ENCODE peak calls at places on chromosomes 4 and X, in six cellular contexts. One of them, this sample, is unnamed.

GRCh38 chr4:48727666-48728459 is 52.2 kb downstream of the FRYL start:
- DNase-seq in tibial artery: no peak
- DNase-seq in neuronal stem cell: no peak
- DNase-seq in HepG2: no peak
- DNase-seq in upper lobe of right lung: no peak
- DNase-seq in iPS DF 6.9: no peak
- DNase-seq in this sample: no peak

GRCh38 chr4:123488916-123489315 is 92.3 kb downstream of the SPRY1 start:
- DNase-seq in upper lobe of right lung: no peak
- DNase-seq in tibial artery: no peak
- DNase-seq in HepG2: peak
- DNase-seq in iPS DF 6.9: no peak
- DNase-seq in neuronal stem cell: no peak
- DNase-seq in this sample: no peak

GRCh38 chr4:70183168-70183939 is 12.2 kb upstream of the ODAM start:
- DNase-seq in HepG2: peak
- DNase-seq in iPS DF 6.9: peak
- DNase-seq in upper lobe of right lung: no peak
- DNase-seq in neuronal stem cell: peak
- DNase-seq in tibial artery: no peak
- DNase-seq in this sample: peak

GRCh38 chrX:53089224-53089842 is 4.6 kb upstream of the KANTR start:
- DNase-seq in tibial artery: no peak
- DNase-seq in upper lobe of right lung: no peak
- DNase-seq in HepG2: no peak
- DNase-seq in iPS DF 6.9: no peak
- DNase-seq in neuronal stem cell: no peak
- DNase-seq in this sample: peak

GRCh38 chrX:87571965-87572364 is 54.4 kb downstream of the KLHL4 start:
- DNase-seq in tibial artery: no peak
- DNase-seq in upper lobe of right lung: no peak
- DNase-seq in HepG2: no peak
- DNase-seq in iPS DF 6.9: no peak
- DNase-seq in neuronal stem cell: no peak
- DNase-seq in this sample: no peak

GRCh38 chr4:22434895-22435294 is 81.0 kb downstream of the ADGRA3 start:
- DNase-seq in iPS DF 6.9: peak
- DNase-seq in HepG2: peak
- DNase-seq in neuronal stem cell: peak
- DNase-seq in upper lobe of right lung: no peak
- DNase-seq in tibial artery: no peak
- DNase-seq in this sample: peak

GRCh38 chr4:147799986-147800555 is 68.2 kb downstream of the ARHGAP10 start:
- DNase-seq in iPS DF 6.9: no peak
- DNase-seq in HepG2: no peak
- DNase-seq in tibial artery: no peak
- DNase-seq in upper lobe of right lung: no peak
- DNase-seq in neuronal stem cell: no peak
- DNase-seq in this sample: no peak

GRCh38 chr4:85861064-85861767 is 386.3 kb downstream of the ARHGAP24 start:
- DNase-seq in tibial artery: no peak
- DNase-seq in upper lobe of right lung: no peak
- DNase-seq in neuronal stem cell: no peak
- DNase-seq in HepG2: no peak
- DNase-seq in iPS DF 6.9: no peak
- DNase-seq in this sample: no peak

GRCh38 chr4:183362916-183363542 is 40.8 kb upstream of the CLDN24 start:
- DNase-seq in upper lobe of right lung: no peak
- DNase-seq in HepG2: peak
- DNase-seq in neuronal stem cell: no peak
- DNase-seq in iPS DF 6.9: no peak
- DNase-seq in tibial artery: no peak
- DNase-seq in this sample: no peak

GRCh38 chr4:15003441-15003890 is 1.2 kb downstream of the CPEB2 start:
- DNase-seq in neuronal stem cell: peak
- DNase-seq in HepG2: no peak
- DNase-seq in upper lobe of right lung: peak
- DNase-seq in tibial artery: peak
- DNase-seq in iPS DF 6.9: no peak
- DNase-seq in this sample: peak

GRCh38 chr4:105158837-105159236 is 12.2 kb downstream of the TET2 start:
- DNase-seq in tibial artery: no peak
- DNase-seq in iPS DF 6.9: no peak
- DNase-seq in neuronal stem cell: no peak
- DNase-seq in upper lobe of right lung: peak
- DNase-seq in HepG2: peak
- DNase-seq in this sample: no peak

GRCh38 chrX:9747644-9748043 is 18.0 kb downstream of the GPR143 start:
- DNase-seq in HepG2: no peak
- DNase-seq in iPS DF 6.9: no peak
- DNase-seq in tibial artery: no peak
- DNase-seq in upper lobe of right lung: no peak
- DNase-seq in neuronal stem cell: no peak
- DNase-seq in this sample: no peak

GRCh38 chr4:53706422-53707032 is 115.2 kb upstream of the LNX1 start:
- DNase-seq in iPS DF 6.9: peak
- DNase-seq in upper lobe of right lung: no peak
- DNase-seq in neuronal stem cell: peak
- DNase-seq in tibial artery: no peak
- DNase-seq in HepG2: peak
- DNase-seq in this sample: no peak

GRCh38 chrX:63855896-63856295 is 70.9 kb upstream of the ARHGEF9 start:
- DNase-seq in upper lobe of right lung: no peak
- DNase-seq in iPS DF 6.9: no peak
- DNase-seq in tibial artery: no peak
- DNase-seq in neuronal stem cell: no peak
- DNase-seq in HepG2: no peak
- DNase-seq in this sample: no peak

GRCh38 chrX:40380649-40381488 is 199.9 kb upstream of the ATP6AP2 start:
- DNase-seq in tibial artery: no peak
- DNase-seq in upper lobe of right lung: no peak
- DNase-seq in HepG2: no peak
- DNase-seq in neuronal stem cell: no peak
- DNase-seq in iPS DF 6.9: no peak
- DNase-seq in this sample: peak

GRCh38 chrX:17033225-17033624 is 86.8 kb downstream of the REPS2 start:
- DNase-seq in iPS DF 6.9: no peak
- DNase-seq in HepG2: no peak
- DNase-seq in tibial artery: no peak
- DNase-seq in upper lobe of right lung: no peak
- DNase-seq in neuronal stem cell: no peak
- DNase-seq in this sample: no peak

GRCh38 chr4:74181225-74181624 is 23.3 kb downstream of the MTHFD2L start:
- DNase-seq in HepG2: no peak
- DNase-seq in iPS DF 6.9: no peak
- DNase-seq in tibial artery: no peak
- DNase-seq in upper lobe of right lung: no peak
- DNase-seq in neuronal stem cell: no peak
- DNase-seq in this sample: no peak

DNA sequence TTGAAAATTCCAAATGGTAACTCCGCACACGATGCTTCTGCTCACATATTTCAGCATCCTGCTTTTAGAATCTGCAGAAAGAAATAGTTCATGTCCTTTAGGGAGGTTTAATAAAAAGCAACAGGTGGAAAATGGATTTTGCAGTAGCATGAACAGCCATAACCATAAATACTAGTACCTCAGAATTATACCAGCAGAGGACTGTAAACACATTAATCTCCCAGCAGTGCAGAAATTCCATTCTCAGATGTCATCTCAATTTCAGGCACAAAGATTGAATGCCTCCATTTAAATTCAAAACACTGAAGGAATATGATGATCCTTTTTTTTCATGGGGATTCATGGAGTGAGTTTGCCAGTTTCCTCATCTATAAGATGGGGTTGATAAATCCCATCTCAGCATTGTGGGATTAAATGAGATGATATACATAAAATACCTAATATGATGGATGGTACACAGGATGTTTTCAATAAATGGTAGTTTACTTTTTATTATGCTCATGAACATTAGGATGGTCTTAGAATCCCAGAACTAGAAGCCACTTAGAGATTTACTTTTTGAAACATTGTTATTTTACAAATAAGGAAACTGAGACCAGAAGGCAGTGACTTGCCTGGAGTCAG is 578 bp upstream of the LIMCH1 start:
- DNase-seq in iPS DF 6.9: no peak
- DNase-seq in neuronal stem cell: no peak
- DNase-seq in upper lobe of right lung: no peak
- DNase-seq in tibial artery: no peak
- DNase-seq in HepG2: no peak
- DNase-seq in this sample: no peak
- H3K27ac ChIP-seq in iPS DF 6.9: no peak
- H3K27ac ChIP-seq in neuronal stem cell: no peak
- H3K27ac ChIP-seq in upper lobe of right lung: peak
- H3K27ac ChIP-seq in tibial artery: peak
- H3K27ac ChIP-seq in HepG2: no peak
- H3K27ac ChIP-seq in this sample: no peak

DNA sequence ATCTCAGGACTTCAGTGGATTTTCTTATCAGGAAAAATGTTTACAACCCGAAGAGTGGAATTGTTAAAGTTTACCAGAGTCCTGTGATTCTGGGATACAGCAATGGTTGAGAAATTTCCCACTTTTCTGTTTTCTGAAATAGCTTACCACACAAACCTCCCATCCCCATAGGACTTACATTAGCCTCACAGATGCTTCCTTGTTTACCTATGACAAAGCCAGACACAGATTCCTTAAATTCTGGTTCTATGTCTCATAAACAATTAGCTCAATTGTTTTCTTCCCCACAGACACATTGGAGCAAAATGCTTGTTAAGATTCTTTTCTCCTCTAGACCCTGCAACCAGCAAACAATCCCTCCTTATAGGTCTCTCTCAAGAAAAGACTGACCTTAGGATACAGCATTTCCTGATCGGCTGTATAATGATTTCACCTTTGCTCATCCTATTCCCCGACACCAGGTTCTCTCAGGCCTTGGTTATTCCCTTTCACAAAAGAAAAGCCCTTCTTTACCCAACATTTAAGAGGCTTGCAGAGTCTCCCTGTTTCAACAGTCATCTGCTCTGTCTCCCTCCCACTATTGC is 886.2 kb downstream of the ARAP2 start:
- DNase-seq in HepG2: no peak
- DNase-seq in iPS DF 6.9: no peak
- DNase-seq in tibial artery: no peak
- DNase-seq in upper lobe of right lung: no peak
- DNase-seq in neuronal stem cell: no peak
- DNase-seq in this sample: no peak
- H3K27ac ChIP-seq in HepG2: no peak
- H3K27ac ChIP-seq in iPS DF 6.9: no peak
- H3K27ac ChIP-seq in tibial artery: no peak
- H3K27ac ChIP-seq in upper lobe of right lung: no peak
- H3K27ac ChIP-seq in neuronal stem cell: no peak
- H3K27ac ChIP-seq in this sample: no peak

GRCh38 chr4:4666187-4666586 is 124.3 kb upstream of the STX18 start:
- DNase-seq in iPS DF 6.9: no peak
- DNase-seq in neuronal stem cell: no peak
- DNase-seq in HepG2: no peak
- DNase-seq in tibial artery: no peak
- DNase-seq in upper lobe of right lung: no peak
- DNase-seq in this sample: no peak

GRCh38 chr4:4664234-4664633 is 122.4 kb upstream of the STX18 start:
- DNase-seq in iPS DF 6.9: no peak
- DNase-seq in upper lobe of right lung: no peak
- DNase-seq in neuronal stem cell: no peak
- DNase-seq in HepG2: no peak
- DNase-seq in tibial artery: no peak
- DNase-seq in this sample: no peak

GRCh38 chr4:4668355-4669210 is 126.7 kb upstream of the STX18 start:
- DNase-seq in HepG2: no peak
- DNase-seq in iPS DF 6.9: no peak
- DNase-seq in neuronal stem cell: no peak
- DNase-seq in upper lobe of right lung: no peak
- DNase-seq in tibial artery: no peak
- DNase-seq in this sample: no peak

GRCh38 chr4:4667643-4668081 is 125.8 kb upstream of the STX18 start:
- DNase-seq in HepG2: no peak
- DNase-seq in neuronal stem cell: peak
- DNase-seq in iPS DF 6.9: peak
- DNase-seq in tibial artery: no peak
- DNase-seq in upper lobe of right lung: no peak
- DNase-seq in this sample: no peak

DNA sequence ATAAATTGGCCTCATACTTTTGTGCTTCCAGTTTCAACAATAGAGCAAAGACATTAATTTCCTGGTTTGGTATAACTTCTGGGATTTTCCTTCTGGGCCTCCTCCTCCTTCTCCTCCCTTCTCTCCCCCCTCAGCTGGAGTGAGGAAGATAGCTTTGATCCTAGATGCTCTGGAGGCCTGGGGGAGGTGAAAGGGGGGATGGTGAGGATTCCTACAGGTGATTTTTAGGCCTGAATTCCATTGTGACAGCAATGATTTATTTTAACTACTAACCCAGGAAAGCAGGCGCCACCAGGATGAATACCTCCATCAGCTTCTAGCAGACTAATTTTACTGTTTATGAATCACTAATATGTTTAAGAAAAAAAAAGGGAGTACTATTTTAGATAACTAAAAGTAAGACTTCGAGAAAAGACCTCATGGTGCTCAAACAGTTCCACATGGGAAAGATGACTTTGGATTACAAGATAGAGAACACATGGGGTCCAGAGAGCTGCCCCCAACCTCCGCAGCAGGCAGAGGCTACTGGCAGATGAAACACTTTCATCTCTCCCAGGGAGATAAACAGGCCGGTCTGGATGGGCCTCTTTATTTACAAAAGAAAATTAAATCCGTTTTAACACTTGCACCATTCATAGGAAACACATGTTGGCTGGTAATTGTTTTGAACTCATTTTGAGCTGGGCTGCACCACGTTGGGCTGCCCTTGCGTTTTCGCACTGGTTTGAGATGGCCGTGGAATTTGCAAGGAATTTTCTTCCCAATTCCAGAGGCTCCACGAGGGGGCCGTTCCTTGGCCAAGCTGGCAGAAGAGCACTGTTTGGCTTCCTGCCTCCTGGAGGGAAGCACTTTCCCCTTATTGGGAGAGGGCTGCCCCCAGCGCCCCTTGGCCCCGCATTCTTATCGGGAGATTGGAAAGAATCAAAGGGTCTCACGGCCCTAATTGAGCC is 125.1 kb upstream of the STX18 start:
- DNase-seq in neuronal stem cell: no peak
- DNase-seq in upper lobe of right lung: no peak
- DNase-seq in HepG2: no peak
- DNase-seq in tibial artery: no peak
- DNase-seq in iPS DF 6.9: no peak
- DNase-seq in this sample: no peak
- H3K27ac ChIP-seq in neuronal stem cell: peak
- H3K27ac ChIP-seq in upper lobe of right lung: no peak
- H3K27ac ChIP-seq in HepG2: peak
- H3K27ac ChIP-seq in tibial artery: no peak
- H3K27ac ChIP-seq in iPS DF 6.9: no peak
- H3K27ac ChIP-seq in this sample: no peak

DNA sequence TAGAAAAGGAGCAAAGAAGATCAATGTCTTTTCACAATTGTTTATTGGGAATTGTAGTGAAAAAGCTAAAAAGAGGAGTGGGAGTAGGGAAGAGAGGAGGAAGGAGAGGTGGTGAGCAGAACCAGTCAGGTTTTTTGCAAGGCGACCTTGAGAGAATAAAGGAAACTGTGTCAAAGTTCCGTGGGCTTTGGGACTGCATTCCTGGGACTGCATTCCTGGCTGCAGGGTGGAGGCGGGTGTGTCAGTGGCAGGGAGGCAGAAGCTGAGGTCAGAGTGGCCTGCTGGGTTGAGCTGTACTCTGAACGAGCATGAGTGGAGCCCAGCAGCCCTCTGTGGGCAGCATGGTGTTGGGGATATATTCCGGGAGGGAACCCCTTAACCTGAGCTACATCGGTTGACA is 66.8 kb upstream of the UCP1 start:
- DNase-seq in upper lobe of right lung: peak
- DNase-seq in HepG2: peak
- DNase-seq in iPS DF 6.9: no peak
- DNase-seq in tibial artery: no peak
- DNase-seq in neuronal stem cell: no peak
- DNase-seq in this sample: peak
- H3K27ac ChIP-seq in upper lobe of right lung: peak
- H3K27ac ChIP-seq in HepG2: peak
- H3K27ac ChIP-seq in iPS DF 6.9: no peak
- H3K27ac ChIP-seq in tibial artery: no peak
- H3K27ac ChIP-seq in neuronal stem cell: no peak
- H3K27ac ChIP-seq in this sample: no peak

This sample was measured in testis.